ENCODE peak calls at places on chromosome 4, in seven cellular contexts. E, Q, Z, I, P, S and Y are unnamed samples.

GRCh38 chr4:129231907-129232626 is 136.1 kb downstream of the C4orf33 start:
- DNase-seq in E (no peak), Q (no peak), Z (no peak), I (no peak), P (no peak), S (peak; percentile 14), Y (peak; percentile 8)

GRCh38 chr4:89119166-89119565 is 7.8 kb downstream of the TIGD2 start:
- DNase-seq in E (no peak), Q (peak; percentile 49), Z (peak; percentile 75), I (no peak), P (no peak), S (peak; percentile 51), Y (peak; percentile 38)

GRCh38 chr4:125433453-125433852 is 118.7 kb downstream of the FAT4 start:
- DNase-seq in E (no peak), Q (no peak), Z (peak; percentile 69), I (no peak), P (peak; percentile 47), S (no peak), Y (no peak)

GRCh38 chr4:7607156-7607910 is 172.6 kb upstream of the PSAPL1 start:
- DNase-seq in E (no peak), Q (no peak), Z (peak; percentile 16), I (no peak), P (peak; percentile 16), S (no peak), Y (no peak)

GRCh38 chr4:40462326-40462725 is 127.2 kb downstream of the CHRNA9 start:
- DNase-seq in E (no peak), Q (no peak), Z (no peak), I (no peak), P (no peak), S (no peak), Y (no peak)

GRCh38 chr4:60757986-60758385 is 442.1 kb upstream of the ADGRL3 start:
- DNase-seq in E (no peak), Q (no peak), Z (peak; percentile 38), I (no peak), P (no peak), S (peak; percentile 55), Y (no peak)

GRCh38 chr4:3415471-3416141 is 26.2 kb upstream of the HGFAC start:
- DNase-seq in E (peak; percentile 78), Q (no peak), Z (no peak), I (no peak), P (no peak), S (no peak), Y (no peak)

GRCh38 chr4:145230726-145231125 is 50.3 kb upstream of the OTUD4 start:
- DNase-seq in E (no peak), Q (no peak), Z (peak; percentile 33), I (no peak), P (peak; percentile 59), S (no peak), Y (peak; percentile 12)

GRCh38 chr4:169963998-169964397 is 62.2 kb downstream of the MFAP3L start:
- DNase-seq in E (no peak), Q (no peak), Z (no peak), I (no peak), P (no peak), S (no peak), Y (no peak)

GRCh38 chr4:145909331-145909730 is 29.3 kb downstream of the ZNF827 start:
- DNase-seq in E (no peak), Q (peak; percentile 64), Z (no peak), I (peak; percentile 85), P (no peak), S (peak; percentile 76), Y (peak; percentile 79)

GRCh38 chr4:86856896-86857295 is 7.7 kb upstream of the SLC10A6 start:
- DNase-seq in E (no peak), Q (no peak), Z (no peak), I (no peak), P (no peak), S (peak; percentile 22), Y (no peak)

GRCh38 chr4:24488399-24489164 is 95.8 kb downstream of the DHX15 start:
- DNase-seq in E (peak; percentile 84), Q (peak; percentile 56), Z (peak; percentile 62), I (no peak), P (no peak), S (peak; percentile 75), Y (peak; percentile 44)

GRCh38 chr4:10521386-10521785 is 64.2 kb upstream of the ZNF518B start:
- DNase-seq in E (no peak), Q (no peak), Z (no peak), I (no peak), P (no peak), S (no peak), Y (no peak)

GRCh38 chr4:57158221-57158620 is 48.0 kb upstream of the IGFBP7 start:
- DNase-seq in E (no peak), Q (peak; percentile 39), Z (no peak), I (no peak), P (no peak), S (no peak), Y (no peak)

GRCh38 chr4:109040441-109040840 is 262.0 kb downstream of the COL25A1 start:
- DNase-seq in E (no peak), Q (no peak), Z (no peak), I (no peak), P (no peak), S (peak; percentile 4), Y (no peak)

GRCh38 chr4:12595489-12595888 is 888.7 kb downstream of the RAB28 start:
- DNase-seq in E (no peak), Q (no peak), Z (no peak), I (no peak), P (no peak), S (no peak), Y (no peak)

GRCh38 chr4:99887837-99888236 is 6.4 kb downstream of the LAMTOR3 start:
- DNase-seq in E (no peak), Q (no peak), Z (peak; percentile 46), I (no peak), P (no peak), S (no peak), Y (no peak)

GRCh38 chr4:69054578-69055200 is 41.6 kb upstream of the UGT2B7 start:
- DNase-seq in E (no peak), Q (peak; percentile 63), Z (peak; percentile 87), I (peak; percentile 54), P (no peak), S (peak; percentile 91), Y (peak; percentile 94)

GRCh38 chr4:168880811-168881595 is 129.1 kb downstream of the CBR4 start:
- DNase-seq in E (no peak), Q (no peak), Z (no peak), I (no peak), P (no peak), S (no peak), Y (no peak)

GRCh38 chr4:134935320-134935719 is 733.7 kb upstream of the PABPC4L start:
- DNase-seq in E (no peak), Q (peak; percentile 13), Z (no peak), I (no peak), P (no peak), S (peak; percentile 18), Y (peak; percentile 1)
- TF ChIP-seq CTCF in E (no peak), Q (peak; percentile 36), Z (peak; percentile 11), I (peak; percentile 49), P (no peak), S (peak; percentile 53), Y (no peak)

GRCh38 chr4:165207016-165207430 is 338 bp upstream of the KLHL2 start:
- DNase-seq in E (no peak), Q (peak; percentile 11), Z (peak; percentile 31), I (no peak), P (no peak), S (peak; percentile 16), Y (no peak)

GRCh38 chr4:165208741-165209388 is 1.5 kb downstream of the KLHL2 start:
- DNase-seq in E (no peak), Q (no peak), Z (no peak), I (no peak), P (no peak), S (peak; percentile 29), Y (no peak)

GRCh38 chr4:165209796-165210195 is 2.4 kb downstream of the KLHL2 start:
- DNase-seq in E (no peak), Q (no peak), Z (no peak), I (no peak), P (no peak), S (peak; percentile 2), Y (no peak)

GRCh38 chr4:165208322-165208652 is 926 bp downstream of the KLHL2 start:
- DNase-seq in E (no peak), Q (no peak), Z (no peak), I (no peak), P (no peak), S (no peak), Y (no peak)

GRCh38 chr4:165207431-165208321 is at the start of gene KLHL2:
- DNase-seq in E (peak; percentile 97), Q (peak; percentile 55), Z (peak; percentile 74), I (no peak), P (no peak), S (peak; percentile 65), Y (peak; percentile 54)
- TF ChIP-seq CTCF in E (no peak), Q (no peak), Z (no peak), I (no peak), P (no peak), S (no peak), Y (no peak)

GRCh38 chr4:75916091-75916661 is 13.9 kb upstream of the PPEF2 start:
- DNase-seq in E (no peak), Q (peak; percentile 44), Z (peak; percentile 89), I (no peak), P (peak; percentile 29), S (peak; percentile 25), Y (peak; percentile 55)
- TF ChIP-seq CTCF in E (peak; percentile 57), Q (peak; percentile 72), Z (peak; percentile 81), I (peak; percentile 81), P (peak; percentile 60), S (peak; percentile 78), Y (peak; percentile 81)

DNA sequence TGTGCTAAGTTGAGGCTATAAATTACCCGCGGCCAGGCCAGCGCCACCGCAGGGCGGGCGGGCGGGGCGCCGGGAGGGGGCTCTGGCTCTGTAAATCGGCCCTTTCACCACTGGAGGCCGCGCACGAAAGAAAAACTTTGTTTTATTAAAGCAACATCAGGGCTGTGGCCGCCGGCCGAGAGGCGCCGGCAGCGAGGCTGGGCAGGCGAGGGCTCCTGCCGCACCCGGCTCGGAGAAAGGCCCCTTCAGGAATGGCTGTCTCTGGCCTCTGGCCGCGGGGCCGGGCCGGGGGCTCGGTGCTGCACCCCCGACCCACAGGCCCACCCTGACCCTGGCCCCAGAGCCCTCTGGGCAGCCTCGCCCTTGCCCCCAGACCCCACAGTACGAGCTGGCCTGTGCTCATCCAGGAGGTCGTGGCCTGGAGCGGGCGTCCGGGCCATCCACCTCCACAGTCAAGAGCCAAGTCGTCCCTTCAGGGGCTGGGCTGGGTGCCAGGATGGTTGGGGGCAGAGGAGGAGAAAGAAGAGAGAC is 29.5 kb upstream of the FGFR3 start:
- DNase-seq in E (no peak), Q (no peak), Z (peak; percentile 22), I (no peak), P (no peak), S (peak; percentile 22), Y (no peak)
- TF ChIP-seq CTCF in E (no peak), Q (no peak), Z (peak; percentile 20), I (no peak), P (no peak), S (no peak), Y (peak; percentile 25)